ENCODE peak calls at places on chromosomes 6 and 20, in ten cellular contexts. A, R, J, B, D, H, W, M, S and Q are unnamed samples.

GRCh38 chr6:22785036-22785435 is 215.7 kb downstream of the HDGFL1 start:
- DNase-seq in A (peak), B (no peak), M (no peak), W (no peak), J (no peak), H (peak), S (no peak), D (no peak), R (no peak), Q (no peak)

GRCh38 chr6:168129292-168130167 is 50.5 kb upstream of the FRMD1 start:
- DNase-seq in S (no peak), R (no peak), B (no peak), W (no peak), J (peak), H (no peak), A (no peak), M (no peak), D (no peak), Q (no peak)

GRCh38 chr6:56347526-56347925 is 100.1 kb upstream of the COL21A1 start:
- DNase-seq in A (peak), R (peak), S (no peak), H (no peak), B (no peak), W (peak), J (no peak), M (no peak), D (no peak), Q (no peak)

GRCh38 chr6:39914239-39914638 is 20.0 kb downstream of the MOCS1 start:
- DNase-seq in W (no peak), A (no peak), B (no peak), J (no peak), H (no peak), R (no peak), S (no peak), M (no peak), D (no peak), Q (no peak)

GRCh38 chr6:38570750-38571149 is 69.0 kb downstream of the BTBD9 start:
- DNase-seq in H (no peak), A (peak), J (no peak), W (no peak), S (no peak), M (no peak), R (no peak), D (no peak), B (no peak), Q (peak)

GRCh38 chr6:683742-684440 is 9.0 kb downstream of the EXOC2 start:
- DNase-seq in A (peak), H (no peak), S (no peak), J (no peak), B (peak), W (peak), R (no peak), D (no peak), M (no peak), Q (peak)

GRCh38 chr6:33690766-33691165 is 20.7 kb downstream of the UQCC2 start:
- DNase-seq in W (no peak), S (no peak), M (no peak), B (no peak), A (no peak), D (no peak), J (no peak), H (no peak), R (no peak), Q (no peak)

GRCh38 chr6:43125119-43125518 is 46.0 kb upstream of the SRF start:
- DNase-seq in M (no peak), R (no peak), A (peak), J (no peak), W (peak), D (no peak), S (no peak), H (no peak), B (no peak), Q (peak)

GRCh38 chr6:30840922-30841643 is 43.2 kb upstream of the DDR1 start:
- DNase-seq in J (no peak), H (no peak), B (no peak), W (no peak), D (no peak), M (no peak), R (no peak), S (no peak), A (no peak), Q (no peak)

GRCh38 chr6:34249469-34250370 is 914 bp upstream of the SMIM29 start:
- DNase-seq in S (no peak), B (no peak), W (no peak), A (no peak), R (no peak), D (no peak), M (no peak), H (no peak), J (no peak), Q (no peak)

GRCh38 chr6:66533921-66534404 is 826.9 kb upstream of the EYS start:
- DNase-seq in W (no peak), A (no peak), S (no peak), B (no peak), M (no peak), D (no peak), J (no peak), R (no peak), H (no peak), Q (no peak)

GRCh38 chr20:50977066-50978045 is 18.7 kb downstream of the MOCS3 start:
- DNase-seq in W (no peak), A (no peak), D (no peak), H (no peak), M (no peak), R (no peak), J (peak), S (no peak), B (no peak), Q (no peak)

GRCh38 chr20:50980071-50980681 is 21.6 kb downstream of the MOCS3 start:
- DNase-seq in M (peak), S (no peak), W (peak), H (no peak), B (no peak), A (peak), J (no peak), D (no peak), R (peak), Q (peak)

GRCh38 chr20:50982372-50982771 is 23.8 kb downstream of the MOCS3 start:
- DNase-seq in J (peak), W (peak), D (no peak), H (no peak), A (peak), M (peak), S (no peak), R (peak), B (peak), Q (no peak)

GRCh38 chr20:50980851-50981713 is 22.5 kb downstream of the MOCS3 start:
- DNase-seq in R (peak), H (peak), D (peak), A (peak), S (peak), B (peak), J (no peak), W (peak), M (peak), Q (peak)

GRCh38 chr20:50981714-50982048 is 23.1 kb downstream of the MOCS3 start:
- DNase-seq in D (no peak), B (no peak), J (no peak), W (no peak), R (no peak), S (no peak), H (no peak), A (no peak), M (no peak), Q (no peak)
- TF ChIP-seq CTCF in D (no peak), B (peak), J (no peak), W (no peak), R (no peak), S (no peak), H (no peak), A (no peak), M (peak), Q (no peak)

GRCh38 chr6:36209606-36210005 is 13.1 kb downstream of the BRPF3 start:
- DNase-seq in S (no peak), M (no peak), D (no peak), J (no peak), R (no peak), H (no peak), W (no peak), A (no peak), B (peak), Q (no peak)
- H3K4me3 ChIP-seq in S (no peak), M (no peak), D (no peak), J (no peak), R (no peak), H (no peak), W (no peak), A (no peak), B (no peak), Q (no peak)

DNA sequence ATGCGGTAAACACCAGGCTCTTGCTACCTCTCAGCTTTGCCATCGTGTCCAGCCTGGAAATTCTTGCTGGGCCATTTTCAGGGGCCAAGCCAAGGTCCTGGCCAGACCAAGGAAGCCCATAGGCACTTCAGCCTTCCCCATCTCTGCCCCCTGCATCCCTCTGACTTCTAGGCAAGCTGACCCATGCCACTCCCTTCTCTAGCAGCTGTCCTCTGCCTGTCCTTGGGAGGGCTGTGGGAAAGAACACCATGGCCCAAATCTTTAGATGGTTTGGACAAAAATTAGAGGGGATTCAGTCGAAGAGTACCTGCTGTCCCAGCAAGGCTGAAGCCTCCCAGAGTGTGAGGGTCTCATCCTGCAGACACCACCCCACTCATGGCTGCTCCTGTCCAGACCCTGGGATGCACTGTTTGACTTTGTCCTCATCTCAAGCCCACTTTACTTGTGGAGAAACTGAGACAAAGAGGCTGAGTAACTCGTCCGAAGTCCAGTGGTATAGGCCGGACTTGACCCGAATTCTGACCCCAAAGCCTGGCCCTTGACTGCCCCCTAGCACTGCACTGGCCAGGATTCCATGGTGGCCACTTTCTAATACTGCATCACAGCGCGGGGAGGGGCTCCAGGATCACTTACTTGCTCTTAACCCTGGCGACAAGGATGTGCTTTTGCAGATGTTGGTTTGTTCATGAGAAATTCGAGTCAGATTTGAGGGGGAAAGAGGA is 22.4 kb upstream of the STX16 start:
- DNase-seq in D (no peak), J (no peak), R (no peak), S (no peak), H (no peak), B (no peak), M (no peak), A (no peak), W (no peak), Q (no peak)
- TF ChIP-seq CTCF in D (no peak), J (no peak), R (no peak), S (no peak), H (no peak), B (no peak), M (no peak), A (no peak), W (no peak), Q (no peak)

DNA sequence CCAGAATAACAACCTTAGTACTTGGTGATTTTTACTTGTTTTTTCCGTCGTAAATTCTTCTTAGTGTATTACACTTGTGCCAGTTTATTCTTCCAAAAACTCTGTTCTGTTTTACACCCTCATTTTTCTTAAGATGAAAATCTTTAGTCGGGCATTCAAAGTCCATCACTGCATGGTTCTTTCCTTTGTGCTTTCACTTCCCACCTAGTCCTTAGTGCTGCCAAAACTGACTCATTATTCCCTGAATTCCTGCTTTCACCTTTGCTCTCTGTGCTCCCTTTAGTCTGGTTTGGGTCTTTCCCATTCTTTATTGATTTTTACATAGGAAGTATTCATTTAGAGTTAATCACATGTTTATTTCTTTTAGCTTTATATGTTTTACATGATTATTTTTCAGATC is 3.3 kb downstream of the TRMT11 start:
- DNase-seq in M (no peak), R (no peak), J (no peak), H (no peak), A (peak), W (no peak), S (no peak), B (no peak), D (no peak), Q (peak)
- H3K4me3 ChIP-seq in M (no peak), R (no peak), J (no peak), H (no peak), A (no peak), W (no peak), S (no peak), B (no peak), D (no peak), Q (no peak)

DNA sequence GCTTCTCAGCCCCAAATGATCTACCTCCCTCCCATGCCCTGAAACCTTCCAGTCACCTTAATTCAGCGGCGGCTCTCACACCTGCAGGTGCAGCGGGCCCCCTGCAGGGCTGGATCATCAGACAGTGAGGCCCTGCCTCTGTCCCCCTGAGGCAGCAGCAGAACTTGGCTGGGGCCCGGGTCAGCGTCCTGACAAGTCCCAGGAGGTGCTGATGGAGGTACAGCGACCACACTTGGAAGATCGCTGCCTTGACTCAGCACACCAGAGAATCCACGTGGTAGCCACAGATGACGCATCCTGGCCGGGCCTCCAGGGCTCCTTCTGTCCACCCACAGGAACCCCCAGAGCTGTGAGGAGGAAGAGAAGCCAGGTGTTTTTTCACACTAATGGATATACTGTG is 116.4 kb upstream of the THBS2 start:
- DNase-seq in M (no peak), H (no peak), W (no peak), J (no peak), D (no peak), S (peak), A (peak), R (peak), B (no peak), Q (no peak)
- TF ChIP-seq CTCF in M (no peak), H (no peak), W (no peak), J (no peak), D (no peak), S (no peak), A (no peak), R (no peak), B (no peak), Q (no peak)

GRCh38 chr6:53752440-53752839 is 42.4 kb upstream of the LRRC1 start:
- DNase-seq in B (no peak), W (no peak), S (no peak), H (no peak), M (no peak), R (no peak), D (no peak), A (no peak), J (no peak), Q (no peak)
- H3K4me3 ChIP-seq in B (no peak), W (no peak), S (no peak), H (no peak), M (no peak), R (no peak), D (no peak), A (no peak), J (no peak), Q (no peak)